ENCODE peak calls at places on chromosomes 2 and 18, in six cellular contexts. G, O, B, D, K and L are unnamed samples.

GRCh38 chr2:42880738-42881525 is 88.5 kb upstream of the HAAO start:
- DNase-seq in G (no peak), O (no peak), B (no peak), D (no peak), K (no peak), L (no peak)

GRCh38 chr2:95041060-95041823 is 15.7 kb downstream of the MAL start:
- DNase-seq in G (peak), O (no peak), B (no peak), D (no peak), K (no peak), L (no peak)

GRCh38 chr2:86793752-86794151 is 3.0 kb upstream of the CD8A start:
- DNase-seq in G (no peak), O (no peak), B (no peak), D (no peak), K (no peak), L (no peak)

GRCh38 chr2:165563468-165564225 is 94.1 kb downstream of the CSRNP3 start:
- DNase-seq in G (no peak), O (no peak), B (peak), D (no peak), K (no peak), L (no peak)

GRCh38 chr18:51074605-51075004 is 44.6 kb downstream of the SMAD4 start:
- DNase-seq in G (no peak), O (no peak), B (no peak), D (no peak), K (no peak), L (no peak)

GRCh38 chr2:12305931-12306330 is 410.8 kb upstream of the TRIB2 start:
- DNase-seq in G (no peak), O (no peak), B (no peak), D (no peak), K (no peak), L (no peak)

GRCh38 chr2:47767880-47768609 is 14.9 kb upstream of the MSH6 start:
- DNase-seq in G (peak), O (no peak), B (peak), D (peak), K (peak), L (peak)

GRCh38 chr2:132416080-132416911 is at the start of gene GPR39:
- DNase-seq in G (peak), O (peak), B (peak), D (peak), K (no peak), L (peak)

GRCh38 chr2:241770185-241770935 is 6.3 kb upstream of the GAL3ST2 start:
- DNase-seq in G (peak), O (no peak), B (peak), D (no peak), K (no peak), L (no peak)

GRCh38 chr2:150136407-150136806 is 351.1 kb downstream of the RND3 start:
- DNase-seq in G (no peak), O (no peak), B (no peak), D (no peak), K (no peak), L (no peak)

GRCh38 chr2:67318966-67319590 is 78.1 kb upstream of the ETAA1 start:
- DNase-seq in G (no peak), O (no peak), B (no peak), D (no peak), K (no peak), L (no peak)

GRCh38 chr2:46487667-46488333 is 8.4 kb downstream of the TMEM247 start:
- DNase-seq in G (peak), O (peak), B (no peak), D (no peak), K (no peak), L (no peak)

GRCh38 chr2:72006188-72006736 is 141.4 kb downstream of the CYP26B1 start:
- DNase-seq in G (no peak), O (no peak), B (no peak), D (no peak), K (no peak), L (no peak)

GRCh38 chr2:133139847-133140533 is 428.3 kb downstream of the NCKAP5 start:
- DNase-seq in G (no peak), O (no peak), B (no peak), D (no peak), K (no peak), L (no peak)

GRCh38 chr2:234958746-234959395 is 7.1 kb downstream of the SH3BP4 start:
- DNase-seq in G (peak), O (no peak), B (no peak), D (peak), K (no peak), L (no peak)

GRCh38 chr2:8575011-8575750 is 106.7 kb upstream of the ID2 start:
- DNase-seq in G (peak), O (no peak), B (peak), D (no peak), K (no peak), L (peak)

GRCh38 chr2:69459936-69460335 is 22.7 kb upstream of the NFU1 start:
- DNase-seq in G (no peak), O (no peak), B (no peak), D (no peak), K (no peak), L (no peak)

GRCh38 chr2:120654383-120655134 is 81.1 kb upstream of the GLI2 start:
- DNase-seq in G (no peak), O (no peak), B (no peak), D (no peak), K (no peak), L (no peak)

GRCh38 chr18:24195296-24196053 is 56.6 kb downstream of the CABYR start:
- DNase-seq in G (no peak), O (no peak), B (peak), D (no peak), K (no peak), L (no peak)

GRCh38 chr2:145702305-145702704 is 1182.4 kb upstream of the ZEB2 start:
- DNase-seq in G (no peak), O (no peak), B (no peak), D (no peak), K (no peak), L (no peak)

GRCh38 chr2:12303181-12304030 is 413.3 kb upstream of the TRIB2 start:
- DNase-seq in G (no peak), O (no peak), B (no peak), D (no peak), K (no peak), L (no peak)

GRCh38 chr2:61460168-61460567 is 10.7 kb downstream of the USP34 start:
- DNase-seq in G (no peak), O (no peak), B (peak), D (no peak), K (no peak), L (no peak)
- TF ChIP-seq POLR2AphosphoS5 in G (no peak), O (no peak), B (no peak), D (no peak), K (no peak), L (no peak)

GRCh38 chr2:101023327-101024107 is 21.4 kb downstream of the RPL31 start:
- DNase-seq in G (no peak), O (no peak), B (no peak), D (no peak), K (no peak), L (no peak)

GRCh38 chr2:101026253-101026701 is 24.2 kb downstream of the RPL31 start:
- DNase-seq in G (no peak), O (no peak), B (no peak), D (no peak), K (no peak), L (no peak)

GRCh38 chr2:101027852-101028251 is 25.8 kb downstream of the RPL31 start:
- DNase-seq in G (no peak), O (no peak), B (no peak), D (no peak), K (no peak), L (no peak)

GRCh38 chr2:101030866-101031554 is 28.9 kb downstream of the RPL31 start:
- DNase-seq in G (no peak), O (no peak), B (no peak), D (no peak), K (no peak), L (no peak)

GRCh38 chr2:101026923-101027469 is 24.9 kb downstream of the RPL31 start:
- DNase-seq in G (no peak), O (no peak), B (no peak), D (no peak), K (no peak), L (no peak)
- TF ChIP-seq POLR2AphosphoS5 in G (no peak), O (peak), B (no peak), D (no peak), K (no peak), L (no peak)

GRCh38 chr2:232339121-232340081 is 39.1 kb upstream of the ALPP start:
- DNase-seq in G (peak), O (no peak), B (no peak), D (peak), K (no peak), L (no peak)

GRCh38 chr2:232335859-232336215 is 42.7 kb upstream of the ALPP start:
- DNase-seq in G (peak), O (no peak), B (no peak), D (no peak), K (no peak), L (peak)

GRCh38 chr2:232338759-232339106 is 39.8 kb upstream of the ALPP start:
- DNase-seq in G (peak), O (no peak), B (no peak), D (peak), K (no peak), L (no peak)

GRCh38 chr2:232336241-232336736 is 42.3 kb upstream of the ALPP start:
- DNase-seq in G (peak), O (no peak), B (no peak), D (peak), K (no peak), L (peak)

GRCh38 chr2:232336956-232337700 is 41.4 kb upstream of the ALPP start:
- DNase-seq in G (peak), O (no peak), B (no peak), D (peak), K (no peak), L (peak)
- TF ChIP-seq POLR2AphosphoS5 in G (no peak), O (no peak), B (no peak), D (no peak), K (no peak), L (no peak)

DNA sequence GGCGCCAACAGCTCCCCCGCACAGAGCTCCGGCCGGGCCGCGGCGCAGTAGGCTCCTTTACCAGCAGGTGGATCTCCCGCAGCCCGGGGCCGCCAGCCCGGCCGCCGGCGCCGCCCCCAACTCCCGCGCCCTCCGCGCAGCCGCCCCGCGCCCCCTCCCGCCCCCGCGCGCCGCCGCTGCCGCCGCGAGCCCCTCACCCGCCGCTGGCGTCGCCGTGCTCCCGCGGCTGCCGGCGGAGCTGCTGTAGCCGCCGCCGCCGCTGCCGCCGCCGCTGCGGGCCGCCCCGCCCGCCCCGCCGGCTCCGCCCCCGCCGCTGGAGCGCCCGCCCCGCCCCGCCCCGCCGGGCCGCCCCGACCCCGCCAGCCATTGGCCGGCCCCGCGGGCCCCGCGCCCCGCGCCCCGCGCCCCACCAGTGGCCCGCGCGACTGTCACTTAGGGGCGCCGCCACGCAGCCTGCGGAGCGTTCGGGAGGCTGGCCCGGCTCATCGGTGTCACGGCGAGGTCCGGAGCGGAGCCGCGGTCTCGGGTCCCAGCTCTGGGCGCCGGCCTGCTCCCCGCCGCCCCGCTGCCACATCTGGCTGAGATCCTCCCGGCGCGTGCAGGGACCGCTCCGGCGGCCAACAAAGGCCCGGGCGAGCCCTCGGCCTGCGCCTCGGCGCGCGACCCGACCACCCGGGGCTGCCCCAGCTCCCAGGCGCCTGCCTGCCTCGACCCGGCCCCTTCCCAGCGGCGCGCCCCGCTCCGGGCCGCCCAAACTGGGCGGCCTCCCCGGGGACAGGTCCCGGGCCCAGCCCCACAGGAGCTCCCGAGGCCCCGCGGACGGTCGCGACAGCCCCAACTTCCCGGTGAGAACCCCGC is at the start of gene MGAT4A:
- DNase-seq in G (peak), O (no peak), B (peak), D (peak), K (peak), L (peak)
- TF ChIP-seq POLR2AphosphoS5 in G (peak), O (no peak), B (peak), D (peak), K (no peak), L (peak)

GRCh38 chr2:216636570-216637450 is 3.6 kb downstream of the IGFBP2 start:
- DNase-seq in G (no peak), O (peak), B (peak), D (no peak), K (no peak), L (peak)
- TF ChIP-seq POLR2AphosphoS5 in G (no peak), O (no peak), B (no peak), D (no peak), K (no peak), L (peak)

DNA sequence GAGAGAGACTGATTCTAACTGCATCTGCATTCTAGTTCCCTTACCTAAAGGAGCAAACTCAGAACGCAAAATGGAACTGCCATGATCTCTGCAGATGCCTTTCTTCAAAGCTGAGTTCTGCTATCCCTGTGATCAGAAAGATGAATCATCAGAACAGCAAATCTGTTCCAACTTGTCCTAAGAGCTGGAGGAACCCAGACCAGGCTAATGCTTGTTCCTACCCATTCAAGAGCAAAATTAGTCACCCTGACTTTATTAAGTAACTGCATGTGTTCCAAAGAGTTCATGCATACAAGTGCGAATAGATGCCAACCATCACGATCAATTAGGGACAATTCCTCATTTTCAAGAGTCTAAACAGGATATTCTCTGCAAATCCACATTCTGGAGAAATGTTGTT is 46.5 kb downstream of the MBP start:
- DNase-seq in G (no peak), O (no peak), B (no peak), D (no peak), K (no peak), L (no peak)
- TF ChIP-seq POLR2AphosphoS5 in G (peak), O (no peak), B (no peak), D (no peak), K (no peak), L (no peak)

GRCh38 chr2:28148566-28148965 is 244.1 kb upstream of the FOSL2 start:
- DNase-seq in G (no peak), O (no peak), B (no peak), D (no peak), K (no peak), L (no peak)
- TF ChIP-seq POLR2AphosphoS5 in G (no peak), O (no peak), B (no peak), D (no peak), K (no peak), L (no peak)